ENCODE peak calls at places on chromosomes 16 and 17, in six cellular contexts. Y is lower leg skin; K is right cardiac atrium; O is iPS DF 6.9; X is left colon; F is naive thymus-derived CD8-positive, alpha-beta T cell. V is an unnamed sample.

GRCh38 chr17:39099686-39100293 is 51.6 kb downstream of the PLXDC1 start:
- DNase-seq in Y (no peak), K (peak; percentile 63), O (no peak), X (peak; percentile 50), F (no peak), V (peak; percentile 74)

GRCh38 chr17:30586818-30587595 is 109.8 kb downstream of the GOSR1 start:
- DNase-seq in Y (peak; percentile 28), K (no peak), O (no peak), X (no peak), F (no peak), V (no peak)

GRCh38 chr16:31455601-31456314 is 3.5 kb upstream of the ARMC5 start:
- DNase-seq in Y (no peak), K (no peak), O (no peak), X (no peak), F (no peak), V (no peak)

GRCh38 chr17:43706235-43706634 is 44.5 kb upstream of the MEOX1 start:
- DNase-seq in Y (no peak), K (no peak), O (no peak), X (no peak), F (no peak), V (no peak)

GRCh38 chr17:79732804-79733691 is 2.3 kb downstream of the ENPP7 start:
- DNase-seq in Y (no peak), K (peak; percentile 60), O (no peak), X (peak; percentile 45), F (no peak), V (no peak)

GRCh38 chr16:85659805-85660511 is 28.8 kb downstream of the GINS2 start:
- DNase-seq in Y (no peak), K (peak; percentile 90), O (peak; percentile 39), X (no peak), F (peak; percentile 74), V (peak; percentile 71)

GRCh38 chr17:37360632-37361031 is 15.2 kb upstream of the C17orf78 start:
- DNase-seq in Y (no peak), K (no peak), O (no peak), X (no peak), F (no peak), V (no peak)

GRCh38 chr17:31843382-31843780 is 15.7 kb downstream of the COPRS start:
- DNase-seq in Y (no peak), K (no peak), O (no peak), X (no peak), F (no peak), V (no peak)

GRCh38 chr17:40092581-40092980 is 7.8 kb downstream of the NR1D1 start:
- DNase-seq in Y (no peak), K (peak; percentile 40), O (no peak), X (peak; percentile 29), F (no peak), V (no peak)

GRCh38 chr17:4560837-4561241 is 462 bp upstream of the GGT6 start:
- DNase-seq in Y (no peak), K (peak; percentile 59), O (no peak), X (peak; percentile 56), F (no peak), V (no peak)